ENCODE peak calls at places on chromosomes 1 and 21, in nine cellular contexts. T, W, G, K, M, Y, I, P and X are unnamed samples.

GRCh38 chr1:161044908-161045748 is 649 bp downstream of the USF1 start:
- DNase-seq in T (peak; percentile 56), W (peak; percentile 86), G (peak; percentile 43), K (no peak), M (peak; percentile 51), Y (peak; percentile 72), I (peak; percentile 48), P (peak; percentile 43), X (no peak)

GRCh38 chr1:174550296-174550695 is 102.5 kb downstream of the GPR52 start:
- DNase-seq in T (no peak), W (no peak), G (no peak), K (no peak), M (no peak), Y (no peak), I (no peak), P (no peak), X (no peak)

GRCh38 chr1:40948741-40949528 is 30.6 kb upstream of the CTPS1 start:
- DNase-seq in T (peak; percentile 60), W (peak; percentile 32), G (peak; percentile 34), K (peak; percentile 43), M (peak; percentile 77), Y (peak; percentile 77), I (peak; percentile 51), P (peak; percentile 28), X (no peak)

GRCh38 chr1:24253569-24253968 is 65.6 kb upstream of the GRHL3 start:
- DNase-seq in T (no peak), W (no peak), G (no peak), K (no peak), M (no peak), Y (no peak), I (no peak), P (no peak), X (no peak)

GRCh38 chr21:36718951-36719501 is 20.1 kb downstream of the SIM2 start:
- DNase-seq in T (no peak), W (peak; percentile 87), G (no peak), K (no peak), M (no peak), Y (peak; percentile 79), I (no peak), P (no peak), X (no peak)

GRCh38 chr21:8994640-8995511 is 1526.5 kb upstream of the TPTE start:
- DNase-seq in T (no peak), W (no peak), G (peak; percentile 77), K (no peak), M (no peak), Y (peak; percentile 83), I (no peak), P (no peak), X (no peak)

GRCh38 chr1:70455291-70455690 is 44.2 kb downstream of the CTH start:
- DNase-seq in T (no peak), W (no peak), G (no peak), K (no peak), M (no peak), Y (no peak), I (no peak), P (no peak), X (no peak)

GRCh38 chr21:27649323-27649722 is 682.4 kb upstream of the ADAMTS5 start:
- DNase-seq in T (no peak), W (no peak), G (no peak), K (peak; percentile 66), M (peak; percentile 7), Y (peak; percentile 75), I (no peak), P (no peak), X (no peak)

GRCh38 chr1:185610954-185611353 is 123.2 kb upstream of the HMCN1 start:
- DNase-seq in T (no peak), W (no peak), G (no peak), K (no peak), M (no peak), Y (no peak), I (no peak), P (no peak), X (no peak)

GRCh38 chr1:192794768-192795035 is 14.1 kb upstream of the RGS2 start:
- DNase-seq in T (no peak), W (no peak), G (no peak), K (no peak), M (no peak), Y (no peak), I (no peak), P (no peak), X (no peak)

GRCh38 chr1:17119076-17119743 is at the start of gene PADI2:
- DNase-seq in T (peak; percentile 63), W (peak; percentile 86), G (peak; percentile 73), K (no peak), M (peak; percentile 53), Y (peak; percentile 74), I (peak; percentile 68), P (peak; percentile 27), X (peak; percentile 58)

GRCh38 chr1:8524637-8525157 is 206.8 kb downstream of the SLC45A1 start:
- DNase-seq in T (no peak), W (no peak), G (no peak), K (no peak), M (no peak), Y (no peak), I (no peak), P (no peak), X (no peak)

GRCh38 chr1:195580988-195581387 is 1027.3 kb downstream of the KCNT2 start:
- DNase-seq in T (no peak), W (no peak), G (no peak), K (no peak), M (no peak), Y (no peak), I (no peak), P (no peak), X (no peak)

GRCh38 chr1:182570611-182570970 is 18.5 kb downstream of the RNASEL start:
- DNase-seq in T (no peak), W (no peak), G (no peak), K (no peak), M (no peak), Y (no peak), I (no peak), P (no peak), X (no peak)

GRCh38 chr1:213585959-213586608 is 401.7 kb upstream of the PROX1 start:
- DNase-seq in T (no peak), W (no peak), G (no peak), K (no peak), M (no peak), Y (no peak), I (no peak), P (no peak), X (no peak)

GRCh38 chr1:45346473-45346872 is 6.2 kb upstream of the MUTYH start:
- DNase-seq in T (no peak), W (no peak), G (no peak), K (no peak), M (no peak), Y (no peak), I (no peak), P (no peak), X (no peak)

GRCh38 chr1:20698195-20698910 is 19.5 kb downstream of the KIF17 start:
- DNase-seq in T (no peak), W (no peak), G (no peak), K (peak; percentile 41), M (peak; percentile 27), Y (no peak), I (no peak), P (no peak), X (no peak)

GRCh38 chr1:229408458-229409037 is 25.3 kb downstream of the ACTA1 start:
- DNase-seq in T (peak; percentile 90), W (no peak), G (no peak), K (no peak), M (no peak), Y (no peak), I (no peak), P (no peak), X (no peak)

GRCh38 chr1:216587715-216588114 is 135.5 kb downstream of the ESRRG start:
- DNase-seq in T (no peak), W (no peak), G (no peak), K (no peak), M (no peak), Y (no peak), I (no peak), P (no peak), X (no peak)

GRCh38 chr1:229199261-229199850 is 71.6 kb upstream of the RAB4A start:
- DNase-seq in T (no peak), W (no peak), G (peak; percentile 83), K (no peak), M (no peak), Y (no peak), I (no peak), P (no peak), X (no peak)

GRCh38 chr1:29829448-29830344 is 593.4 kb downstream of the PTPRU start:
- DNase-seq in T (no peak), W (no peak), G (no peak), K (no peak), M (no peak), Y (no peak), I (no peak), P (no peak), X (no peak)

GRCh38 chr1:236908669-236909068 is 95.6 kb downstream of the MT1HL1 start:
- DNase-seq in T (no peak), W (no peak), G (no peak), K (no peak), M (no peak), Y (no peak), I (no peak), P (no peak), X (no peak)

GRCh38 chr1:45535988-45536766 is 14.4 kb upstream of the AKR1A1 start:
- DNase-seq in T (no peak), W (no peak), G (no peak), K (no peak), M (no peak), Y (no peak), I (no peak), P (no peak), X (no peak)